ENCODE peak calls at places on chromosome 13, in six cellular contexts. S, O, N, Z, U and T are unnamed samples.
A peak's percentile ranks its signal among the peaks of the same experiment; 100 is the strongest.

GRCh38 chr13:41356788-41357187 is 45.7 kb downstream of the NAA16 start:
- DNase-seq in S (no peak), O (no peak), N (no peak), Z (no peak), U (no peak), T (no peak)

GRCh38 chr13:50731400-50731799 is 112.1 kb downstream of the DLEU7 start:
- DNase-seq in S (no peak), O (no peak), N (no peak), Z (no peak), U (no peak), T (peak; percentile 3)

GRCh38 chr13:31159306-31159705 is 2.4 kb downstream of the HSPH1 start:
- DNase-seq in S (no peak), O (no peak), N (no peak), Z (no peak), U (no peak), T (no peak)

GRCh38 chr13:48497669-48498068 is 35.2 kb downstream of the RCBTB2 start:
- DNase-seq in S (no peak), O (no peak), N (no peak), Z (no peak), U (no peak), T (no peak)

GRCh38 chr13:88339271-88339741 is 668.1 kb downstream of the SLITRK5 start:
- DNase-seq in S (no peak), O (peak; percentile 21), N (no peak), Z (peak; percentile 50), U (peak; percentile 41), T (no peak)

GRCh38 chr13:100394005-100394695 is 194.4 kb downstream of the GGACT start:
- DNase-seq in S (no peak), O (no peak), N (no peak), Z (no peak), U (no peak), T (peak; percentile 77)

GRCh38 chr13:45781553-45782326 is 69.8 kb downstream of the SIAH3 start:
- DNase-seq in S (peak; percentile 61), O (peak; percentile 91), N (no peak), Z (peak; percentile 51), U (peak; percentile 44), T (no peak)

GRCh38 chr13:95301135-95301946 is at the start of gene ABCC4:
- DNase-seq in S (peak; percentile 69), O (peak; percentile 86), N (no peak), Z (peak; percentile 87), U (peak; percentile 73), T (no peak)

GRCh38 chr13:27607125-27607524 is 13.2 kb downstream of the LNX2 start:
- DNase-seq in S (no peak), O (no peak), N (peak; percentile 72), Z (no peak), U (peak; percentile 26), T (no peak)

GRCh38 chr13:92187378-92187989 is 789.1 kb downstream of the GPC5 start:
- DNase-seq in S (no peak), O (no peak), N (no peak), Z (no peak), U (peak; percentile 28), T (no peak)

GRCh38 chr13:100470841-100471505 is 117.6 kb downstream of the GGACT start:
- DNase-seq in S (no peak), O (no peak), N (no peak), Z (no peak), U (no peak), T (no peak)

GRCh38 chr13:99414048-99414995 is 87.0 kb upstream of the TM9SF2 start:
- DNase-seq in S (no peak), O (no peak), N (no peak), Z (no peak), U (no peak), T (no peak)

GRCh38 chr13:50810998-50811397 is 32.5 kb downstream of the DLEU7 start:
- DNase-seq in S (no peak), O (no peak), N (no peak), Z (no peak), U (no peak), T (peak; percentile 72)

GRCh38 chr13:25493930-25494707 is 122.3 kb downstream of the ATP8A2 start:
- DNase-seq in S (no peak), O (no peak), N (no peak), Z (no peak), U (no peak), T (no peak)

GRCh38 chr13:98467263-98467985 is 109.5 kb downstream of the STK24 start:
- DNase-seq in S (no peak), O (no peak), N (no peak), Z (no peak), U (no peak), T (no peak)

GRCh38 chr13:44011036-44011435 is 131.3 kb downstream of the LACC1 start:
- DNase-seq in S (no peak), O (no peak), N (no peak), Z (no peak), U (no peak), T (no peak)

GRCh38 chr13:98997738-98998641 is 20.1 kb upstream of the DOCK9 start:
- DNase-seq in S (peak; percentile 18), O (no peak), N (peak; percentile 81), Z (no peak), U (no peak), T (no peak)

GRCh38 chr13:109747524-109747923 is 38.9 kb downstream of the IRS2 start:
- DNase-seq in S (no peak), O (no peak), N (no peak), Z (no peak), U (no peak), T (no peak)

GRCh38 chr13:66424417-66424816 is 805.7 kb downstream of the PCDH9 start:
- DNase-seq in S (no peak), O (no peak), N (no peak), Z (no peak), U (no peak), T (no peak)

GRCh38 chr13:45040626-45041025 is 51.3 kb downstream of the GPALPP1 start:
- DNase-seq in S (no peak), O (no peak), N (no peak), Z (no peak), U (no peak), T (no peak)

GRCh38 chr13:98409281-98409680 is 167.6 kb downstream of the STK24 start:
- DNase-seq in S (no peak), O (no peak), N (no peak), Z (no peak), U (no peak), T (no peak)

GRCh38 chr13:47843005-47843404 is 158.1 kb downstream of the SUCLA2 start:
- DNase-seq in S (no peak), O (no peak), N (no peak), Z (no peak), U (no peak), T (no peak)

GRCh38 chr13:46071590-46072249 is 19.2 kb upstream of the ZC3H13 start:
- DNase-seq in S (no peak), O (no peak), N (no peak), Z (no peak), U (no peak), T (peak; percentile 84)

GRCh38 chr13:21365574-21365973 is 93.5 kb downstream of the ZDHHC20 start:
- DNase-seq in S (no peak), O (no peak), N (no peak), Z (no peak), U (no peak), T (no peak)

GRCh38 chr13:85503797-85504196 is 295.4 kb downstream of the SLITRK6 start:
- DNase-seq in S (no peak), O (no peak), N (peak; percentile 40), Z (no peak), U (no peak), T (no peak)

GRCh38 chr13:111412251-111412650 is 91.8 kb downstream of the TEX29 start:
- DNase-seq in S (no peak), O (no peak), N (no peak), Z (no peak), U (no peak), T (no peak)

GRCh38 chr13:40119852-40120251 is 464.4 kb downstream of the COG6 start:
- DNase-seq in S (no peak), O (no peak), N (no peak), Z (no peak), U (no peak), T (no peak)
- H3K4me3 ChIP-seq in S (no peak overlapping the region), O (no peak overlapping the region), N (no peak overlapping the region), Z (no peak overlapping the region), U (no peak overlapping the region), T (no peak overlapping the region)

GRCh38 chr13:33610471-33611015 is 207.4 kb upstream of the RFC3 start:
- DNase-seq in S (peak; percentile 73), O (peak; percentile 40), N (no peak), Z (peak; percentile 38), U (peak; percentile 23), T (no peak)
- TF ChIP-seq CTCF in S (no peak), O (no peak), N (no peak), Z (no peak), U (no peak), T (no peak)

GRCh38 chr13:83453300-83453699 is 429.0 kb downstream of the SLITRK1 start:
- DNase-seq in S (no peak), O (peak; percentile 40), N (no peak), Z (no peak), U (no peak), T (no peak)

GRCh38 chr13:83452292-83452950 is 429.9 kb downstream of the SLITRK1 start:
- DNase-seq in S (no peak), O (peak; percentile 50), N (no peak), Z (no peak), U (no peak), T (no peak)

GRCh38 chr13:83449666-83450395 is 432.4 kb downstream of the SLITRK1 start:
- DNase-seq in S (no peak), O (no peak), N (peak; percentile 79), Z (no peak), U (no peak), T (no peak)

GRCh38 chr13:83450586-83450985 is 431.7 kb downstream of the SLITRK1 start:
- DNase-seq in S (no peak), O (no peak), N (no peak), Z (no peak), U (no peak), T (no peak)

GRCh38 chr13:83453723-83454122 is 428.6 kb downstream of the SLITRK1 start:
- DNase-seq in S (no peak), O (peak; percentile 56), N (no peak), Z (no peak), U (no peak), T (no peak)
- H3K4me3 ChIP-seq in S (no peak overlapping the region), O (no peak overlapping the region), N (no peak overlapping the region), Z (no peak overlapping the region), U (no peak overlapping the region), T (no peak overlapping the region)

DNA sequence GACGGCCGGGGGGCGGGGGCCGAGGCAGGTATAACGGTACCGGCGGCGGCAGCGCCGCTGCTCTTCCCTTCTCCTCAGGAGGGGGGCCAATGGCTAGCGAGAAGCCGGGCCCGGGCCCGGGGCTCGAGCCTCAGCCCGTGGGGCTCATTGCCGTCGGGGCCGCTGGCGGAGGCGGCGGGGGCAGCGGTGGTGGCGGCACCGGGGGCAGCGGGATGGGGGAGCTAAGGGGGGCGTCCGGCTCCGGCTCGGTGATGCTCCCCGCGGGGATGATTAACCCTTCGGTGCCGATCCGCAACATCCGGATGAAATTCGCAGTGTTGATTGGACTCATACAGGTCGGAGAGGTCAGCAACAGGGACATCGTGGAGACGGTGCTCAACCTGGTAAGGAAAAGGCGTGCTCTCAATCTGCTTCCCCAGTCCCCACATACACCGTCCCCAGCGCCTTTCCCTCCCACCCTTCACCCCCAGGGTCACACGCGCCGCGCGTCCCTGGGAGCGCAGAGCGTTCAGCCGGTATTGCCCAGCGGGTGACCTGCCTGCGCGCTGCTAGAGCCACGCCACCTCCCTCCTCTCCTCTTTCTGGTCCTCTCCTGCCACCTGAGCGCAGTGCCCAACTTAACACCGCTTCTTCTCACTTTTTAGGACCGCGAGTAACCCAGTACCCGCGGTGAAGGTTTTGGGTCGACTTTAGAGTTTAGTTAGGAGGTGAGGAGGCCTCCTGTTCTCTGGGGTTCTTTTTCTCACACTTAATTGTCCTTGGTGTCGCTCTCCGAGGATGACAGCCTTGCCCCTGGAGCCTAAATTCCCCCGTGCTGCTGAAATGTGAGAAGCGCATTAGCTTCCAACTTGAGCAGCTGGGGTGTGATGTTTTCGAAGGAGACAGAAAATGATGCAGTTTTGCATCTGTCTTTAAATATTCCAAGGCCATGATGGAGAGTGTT is 933 bp downstream of the NBEA start:
- DNase-seq in S (peak; percentile 18), O (peak; percentile 81), N (no peak), Z (peak; percentile 50), U (peak; percentile 27), T (no peak)
- TF ChIP-seq CTCF in S (no peak), O (no peak), N (no peak), Z (no peak), U (no peak), T (no peak)